ENCODE peak calls at places on chromosomes 11 and 22, in ten cellular contexts. Y is substantia nigra; H is activated CD4-positive, CD25-positive, alpha-beta regulatory T cell; G is T follicular helper cell; O is stimulated activated CD4-positive, alpha-beta T cell treated with anti-CD3 and anti-CD28 coated beads, Interleukin-1b, Interleukin-23, amount 100 ng/mL, for 24 hours; C is activated naive CD4-positive, alpha-beta T cell treated with anti-CD3 and anti-CD28 coated beads, Interleukin-2, amount 50 U/mL, for 16 hours; T is H9; R is NCI-H69; A is activated effector memory CD4-positive, alpha-beta T cell treated with Interleukin-2 at 50 U/mL for 16 hours; L is NCI-H1105 treated with DMSO at 0.1 percent for 48 hours. D is an unnamed sample.

GRCh38 chr11:111438846-111439520 is 59.9 kb upstream of the POU2AF1 start:
- DNase-seq in Y (no peak), H (no peak), G (no peak), O (no peak), C (no peak), T (no peak), R (no peak), A (no peak), L (no peak), D (no peak)

GRCh38 chr11:68959465-68960298 is 21.1 kb downstream of the MRGPRD start:
- DNase-seq in Y (no peak), H (no peak), G (no peak), O (no peak), C (no peak), T (no peak), R (peak), A (no peak), L (no peak), D (no peak)

GRCh38 chr11:103906291-103906850 is 130.1 kb upstream of the DDI1 start:
- DNase-seq in Y (no peak), H (no peak), G (no peak), O (no peak), C (no peak), T (no peak), R (no peak), A (no peak), L (no peak), D (no peak)

GRCh38 chr11:66743271-66743968 is 14.4 kb upstream of the SPTBN2 start:
- DNase-seq in Y (no peak), H (no peak), G (no peak), O (no peak), C (no peak), T (no peak), R (peak), A (no peak), L (no peak), D (no peak)

GRCh38 chr22:46196268-46196667 is 45.9 kb downstream of the PPARA start:
- DNase-seq in Y (no peak), H (no peak), G (no peak), O (no peak), C (no peak), T (no peak), R (no peak), A (no peak), L (no peak), D (no peak)

GRCh38 chr11:36885154-36885553 is 287.1 kb upstream of the RAG2 start:
- DNase-seq in Y (no peak), H (no peak), G (no peak), O (no peak), C (no peak), T (no peak), R (no peak), A (no peak), L (no peak), D (no peak)

GRCh38 chr11:74311352-74311926 is at the start of gene P4HA3:
- DNase-seq in Y (no peak), H (peak), G (peak), O (no peak), C (peak), T (peak), R (peak), A (peak), L (peak), D (peak)

GRCh38 chr11:10658621-10659338 is 34.8 kb downstream of the IRAG1 start:
- DNase-seq in Y (no peak), H (no peak), G (no peak), O (no peak), C (no peak), T (no peak), R (no peak), A (no peak), L (no peak), D (no peak)

GRCh38 chr22:50536231-50536630 is 6.4 kb upstream of the TYMP start:
- DNase-seq in Y (no peak), H (no peak), G (no peak), O (no peak), C (no peak), T (no peak), R (no peak), A (no peak), L (no peak), D (no peak)

GRCh38 chr22:50674606-50675552 is 2.3 kb downstream of the SHANK3 start:
- DNase-seq in Y (no peak), H (no peak), G (no peak), O (no peak), C (no peak), T (peak), R (peak), A (no peak), L (peak), D (no peak)